ENCODE peak calls at places on chromosome 21, in six cellular contexts. One of them, this sample, is unnamed.

GRCh38 chr21:33266784-33267135 is 593 bp downstream of the IL10RB start:
- DNase-seq in osteocyte: no peak
- DNase-seq in astrocyte of the cerebellum: no peak
- DNase-seq in GM13977: peak
- DNase-seq in neural crest cell: no peak
- DNase-seq in lower lobe of right lung: no peak
- DNase-seq in this sample: no peak

GRCh38 chr21:46551636-46552241 is 53.1 kb downstream of the S100B start:
- DNase-seq in osteocyte: no peak
- DNase-seq in astrocyte of the cerebellum: no peak
- DNase-seq in GM13977: peak
- DNase-seq in neural crest cell: no peak
- DNase-seq in lower lobe of right lung: peak
- DNase-seq in this sample: no peak

GRCh38 chr21:45922648-45923047 is 58.9 kb upstream of the COL6A1 start:
- DNase-seq in osteocyte: no peak
- DNase-seq in astrocyte of the cerebellum: no peak
- DNase-seq in GM13977: no peak
- DNase-seq in neural crest cell: no peak
- DNase-seq in lower lobe of right lung: no peak
- DNase-seq in this sample: no peak

GRCh38 chr21:31505975-31506374 is 153.5 kb upstream of the SOD1 start:
- DNase-seq in osteocyte: no peak
- DNase-seq in astrocyte of the cerebellum: no peak
- DNase-seq in GM13977: no peak
- DNase-seq in neural crest cell: no peak
- DNase-seq in lower lobe of right lung: no peak
- DNase-seq in this sample: no peak

GRCh38 chr21:34513109-34513675 is 1.2 kb upstream of the KCNE1 start:
- DNase-seq in osteocyte: no peak
- DNase-seq in astrocyte of the cerebellum: no peak
- DNase-seq in GM13977: no peak
- DNase-seq in neural crest cell: no peak
- DNase-seq in lower lobe of right lung: no peak
- DNase-seq in this sample: no peak

GRCh38 chr21:37642493-37642892 is 273.8 kb downstream of the KCNJ6 start:
- DNase-seq in osteocyte: no peak
- DNase-seq in astrocyte of the cerebellum: no peak
- DNase-seq in GM13977: no peak
- DNase-seq in neural crest cell: no peak
- DNase-seq in lower lobe of right lung: no peak
- DNase-seq in this sample: no peak

GRCh38 chr21:46048926-46049889 is 48.7 kb upstream of the COL6A2 start:
- DNase-seq in osteocyte: peak
- DNase-seq in astrocyte of the cerebellum: peak
- DNase-seq in GM13977: no peak
- DNase-seq in neural crest cell: no peak
- DNase-seq in lower lobe of right lung: peak
- DNase-seq in this sample: peak

GRCh38 chr21:35508389-35508888 is 459.3 kb upstream of the RUNX1 start:
- DNase-seq in osteocyte: no peak
- DNase-seq in astrocyte of the cerebellum: no peak
- DNase-seq in GM13977: no peak
- DNase-seq in neural crest cell: peak
- DNase-seq in lower lobe of right lung: peak
- DNase-seq in this sample: peak

GRCh38 chr21:36976228-36976627 is 9.8 kb upstream of the HLCS start:
- DNase-seq in osteocyte: no peak
- DNase-seq in astrocyte of the cerebellum: no peak
- DNase-seq in GM13977: no peak
- DNase-seq in neural crest cell: no peak
- DNase-seq in lower lobe of right lung: no peak
- DNase-seq in this sample: no peak

GRCh38 chr21:38351961-38352521 is 95.2 kb downstream of the KCNJ15 start:
- DNase-seq in osteocyte: no peak
- DNase-seq in astrocyte of the cerebellum: peak
- DNase-seq in GM13977: no peak
- DNase-seq in neural crest cell: no peak
- DNase-seq in lower lobe of right lung: no peak
- DNase-seq in this sample: peak

GRCh38 chr21:33685613-33686197 is 43.4 kb downstream of the ITSN1 start:
- DNase-seq in osteocyte: no peak
- DNase-seq in astrocyte of the cerebellum: peak
- DNase-seq in GM13977: no peak
- DNase-seq in neural crest cell: no peak
- DNase-seq in lower lobe of right lung: no peak
- DNase-seq in this sample: peak

GRCh38 chr21:44006656-44007055 is 5.5 kb upstream of the TRAPPC10 start:
- DNase-seq in osteocyte: no peak
- DNase-seq in astrocyte of the cerebellum: no peak
- DNase-seq in GM13977: no peak
- DNase-seq in neural crest cell: no peak
- DNase-seq in lower lobe of right lung: peak
- DNase-seq in this sample: no peak

GRCh38 chr21:43306911-43307676 is 119.8 kb downstream of the SIK1 start:
- DNase-seq in osteocyte: no peak
- DNase-seq in astrocyte of the cerebellum: no peak
- DNase-seq in GM13977: no peak
- DNase-seq in neural crest cell: no peak
- DNase-seq in lower lobe of right lung: peak
- DNase-seq in this sample: no peak

GRCh38 chr21:43758132-43758619 is 17.9 kb downstream of the CSTB start:
- DNase-seq in osteocyte: no peak
- DNase-seq in astrocyte of the cerebellum: no peak
- DNase-seq in GM13977: no peak
- DNase-seq in neural crest cell: no peak
- DNase-seq in lower lobe of right lung: no peak
- DNase-seq in this sample: peak

GRCh38 chr21:16751705-16752104 is 761.1 kb upstream of the CXADR start:
- DNase-seq in osteocyte: no peak
- DNase-seq in astrocyte of the cerebellum: no peak
- DNase-seq in GM13977: no peak
- DNase-seq in neural crest cell: no peak
- DNase-seq in lower lobe of right lung: no peak
- DNase-seq in this sample: no peak

GRCh38 chr21:33313183-33313582 is 11.6 kb upstream of the IFNAR1 start:
- DNase-seq in osteocyte: no peak
- DNase-seq in astrocyte of the cerebellum: no peak
- DNase-seq in GM13977: no peak
- DNase-seq in neural crest cell: no peak
- DNase-seq in lower lobe of right lung: no peak
- DNase-seq in this sample: no peak

GRCh38 chr21:45039309-45040113 is 34.9 kb upstream of the ADARB1 start:
- DNase-seq in osteocyte: no peak
- DNase-seq in astrocyte of the cerebellum: no peak
- DNase-seq in GM13977: no peak
- DNase-seq in neural crest cell: no peak
- DNase-seq in lower lobe of right lung: no peak
- DNase-seq in this sample: no peak

GRCh38 chr21:20999567-21000169 is 1.5 kb downstream of the NCAM2 start:
- DNase-seq in osteocyte: no peak
- DNase-seq in astrocyte of the cerebellum: peak
- DNase-seq in GM13977: peak
- DNase-seq in neural crest cell: peak
- DNase-seq in lower lobe of right lung: no peak
- DNase-seq in this sample: no peak
- TF ChIP-seq CTCF in osteocyte: peak
- TF ChIP-seq CTCF in astrocyte of the cerebellum: peak
- TF ChIP-seq CTCF in GM13977: peak
- TF ChIP-seq CTCF in neural crest cell: peak
- TF ChIP-seq CTCF in lower lobe of right lung: peak
- TF ChIP-seq CTCF in this sample: peak

GRCh38 chr21:23694396-23694795 is 1912.9 kb downstream of the MRPL39 start:
- DNase-seq in osteocyte: no peak
- DNase-seq in astrocyte of the cerebellum: no peak
- DNase-seq in GM13977: no peak
- DNase-seq in neural crest cell: no peak
- DNase-seq in lower lobe of right lung: no peak
- DNase-seq in this sample: no peak
- TF ChIP-seq CTCF in osteocyte: no peak
- TF ChIP-seq CTCF in astrocyte of the cerebellum: no peak
- TF ChIP-seq CTCF in GM13977: no peak
- TF ChIP-seq CTCF in neural crest cell: no peak
- TF ChIP-seq CTCF in lower lobe of right lung: no peak
- TF ChIP-seq CTCF in this sample: no peak

GRCh38 chr21:25885405-25885804 is 150.6 kb downstream of the GABPA start:
- DNase-seq in osteocyte: no peak
- DNase-seq in astrocyte of the cerebellum: no peak
- DNase-seq in GM13977: no peak
- DNase-seq in neural crest cell: no peak
- DNase-seq in lower lobe of right lung: no peak
- DNase-seq in this sample: no peak

GRCh38 chr21:25885880-25886279 is 151.1 kb downstream of the GABPA start:
- DNase-seq in osteocyte: no peak
- DNase-seq in astrocyte of the cerebellum: no peak
- DNase-seq in GM13977: no peak
- DNase-seq in neural crest cell: no peak
- DNase-seq in lower lobe of right lung: no peak
- DNase-seq in this sample: no peak

GRCh38 chr21:25887646-25888321 is 153.0 kb downstream of the GABPA start:
- DNase-seq in osteocyte: no peak
- DNase-seq in astrocyte of the cerebellum: no peak
- DNase-seq in GM13977: no peak
- DNase-seq in neural crest cell: no peak
- DNase-seq in lower lobe of right lung: no peak
- DNase-seq in this sample: no peak

GRCh38 chr21:25888711-25889110 is 153.9 kb downstream of the GABPA start:
- DNase-seq in osteocyte: no peak
- DNase-seq in astrocyte of the cerebellum: no peak
- DNase-seq in GM13977: no peak
- DNase-seq in neural crest cell: no peak
- DNase-seq in lower lobe of right lung: no peak
- DNase-seq in this sample: no peak

GRCh38 chr21:25887166-25887565 is 152.4 kb downstream of the GABPA start:
- DNase-seq in osteocyte: no peak
- DNase-seq in astrocyte of the cerebellum: no peak
- DNase-seq in GM13977: no peak
- DNase-seq in neural crest cell: no peak
- DNase-seq in lower lobe of right lung: no peak
- DNase-seq in this sample: no peak
- TF ChIP-seq CTCF in osteocyte: peak
- TF ChIP-seq CTCF in astrocyte of the cerebellum: peak
- TF ChIP-seq CTCF in GM13977: no peak
- TF ChIP-seq CTCF in neural crest cell: peak
- TF ChIP-seq CTCF in lower lobe of right lung: no peak
- TF ChIP-seq CTCF in this sample: no peak

GRCh38 chr21:39367783-39368182 is 18.9 kb upstream of the HMGN1 start:
- DNase-seq in osteocyte: no peak
- DNase-seq in astrocyte of the cerebellum: no peak
- DNase-seq in GM13977: no peak
- DNase-seq in neural crest cell: no peak
- DNase-seq in lower lobe of right lung: no peak
- DNase-seq in this sample: no peak

GRCh38 chr21:39377444-39378050 is 28.7 kb upstream of the HMGN1 start:
- DNase-seq in osteocyte: no peak
- DNase-seq in astrocyte of the cerebellum: no peak
- DNase-seq in GM13977: no peak
- DNase-seq in neural crest cell: no peak
- DNase-seq in lower lobe of right lung: no peak
- DNase-seq in this sample: no peak

GRCh38 chr21:39374046-39374445 is 25.2 kb upstream of the HMGN1 start:
- DNase-seq in osteocyte: no peak
- DNase-seq in astrocyte of the cerebellum: no peak
- DNase-seq in GM13977: no peak
- DNase-seq in neural crest cell: no peak
- DNase-seq in lower lobe of right lung: no peak
- DNase-seq in this sample: no peak

GRCh38 chr21:39375446-39375845 is 26.6 kb upstream of the HMGN1 start:
- DNase-seq in osteocyte: no peak
- DNase-seq in astrocyte of the cerebellum: no peak
- DNase-seq in GM13977: no peak
- DNase-seq in neural crest cell: no peak
- DNase-seq in lower lobe of right lung: no peak
- DNase-seq in this sample: no peak

GRCh38 chr21:39373634-39374033 is 24.7 kb upstream of the HMGN1 start:
- DNase-seq in osteocyte: no peak
- DNase-seq in astrocyte of the cerebellum: no peak
- DNase-seq in GM13977: no peak
- DNase-seq in neural crest cell: no peak
- DNase-seq in lower lobe of right lung: no peak
- DNase-seq in this sample: no peak
- TF ChIP-seq CTCF in osteocyte: peak
- TF ChIP-seq CTCF in astrocyte of the cerebellum: peak
- TF ChIP-seq CTCF in GM13977: peak
- TF ChIP-seq CTCF in neural crest cell: peak
- TF ChIP-seq CTCF in lower lobe of right lung: no peak
- TF ChIP-seq CTCF in this sample: peak

GRCh38 chr21:42107881-42108553 is 36.9 kb downstream of the UMODL1 start:
- DNase-seq in osteocyte: no peak
- DNase-seq in astrocyte of the cerebellum: peak
- DNase-seq in GM13977: peak
- DNase-seq in neural crest cell: peak
- DNase-seq in lower lobe of right lung: peak
- DNase-seq in this sample: no peak
- TF ChIP-seq CTCF in osteocyte: peak
- TF ChIP-seq CTCF in astrocyte of the cerebellum: peak
- TF ChIP-seq CTCF in GM13977: peak
- TF ChIP-seq CTCF in neural crest cell: peak
- TF ChIP-seq CTCF in lower lobe of right lung: peak
- TF ChIP-seq CTCF in this sample: peak

DNA sequence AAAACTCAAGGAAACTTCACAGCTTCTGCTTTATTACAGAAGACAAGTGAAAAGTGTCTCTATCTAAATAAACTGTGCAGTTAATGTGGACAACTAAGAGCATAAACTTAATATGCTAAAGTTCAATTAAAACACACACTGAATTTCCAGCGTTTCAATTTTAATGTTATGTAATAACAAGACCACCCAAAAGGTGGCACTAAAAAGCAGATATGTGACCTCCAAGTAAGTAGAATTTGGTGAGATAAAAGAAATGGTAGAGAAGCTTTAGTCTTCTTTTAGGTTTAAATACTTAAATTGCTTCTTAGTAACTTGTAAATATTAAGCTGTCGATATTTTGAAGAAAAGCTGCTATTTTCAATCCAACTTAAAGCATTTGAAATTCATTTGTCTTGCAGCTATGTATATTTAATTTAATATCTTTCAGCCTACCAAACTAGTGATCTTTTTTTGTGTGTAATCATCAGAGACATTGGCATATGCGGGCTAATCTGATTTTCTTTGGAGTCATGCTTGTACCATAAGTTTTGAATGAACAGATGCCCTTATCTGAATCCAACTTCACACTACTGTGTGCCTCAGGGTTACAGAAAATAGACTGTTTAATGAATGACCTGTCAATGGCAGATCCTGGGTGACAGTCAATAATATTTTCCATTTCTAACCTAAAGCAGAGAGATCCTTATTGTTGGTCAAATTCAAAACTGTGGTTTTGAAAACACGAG is 36.5 kb upstream of the ADAMTS1 start:
- DNase-seq in osteocyte: no peak
- DNase-seq in astrocyte of the cerebellum: peak
- DNase-seq in GM13977: no peak
- DNase-seq in neural crest cell: no peak
- DNase-seq in lower lobe of right lung: no peak
- DNase-seq in this sample: no peak
- TF ChIP-seq CTCF in osteocyte: peak
- TF ChIP-seq CTCF in astrocyte of the cerebellum: peak
- TF ChIP-seq CTCF in GM13977: no peak
- TF ChIP-seq CTCF in neural crest cell: peak
- TF ChIP-seq CTCF in lower lobe of right lung: peak
- TF ChIP-seq CTCF in this sample: no peak

This sample was measured in AG09319.